ENCODE peak calls at places on chromosomes 2 and 18, in five cellular contexts. X is spleen, Y is GM23338, F is vagina, Q is breast epithelium. A is an unnamed sample.

GRCh38 chr2:6053711-6054393 is 361.7 kb downstream of the SOX11 start:
- DNase-seq in F (no peak), Q (no peak), X (no peak), Y (peak; percentile 24), A (no peak)

GRCh38 chr2:43220982-43221659 is 5.3 kb downstream of the ZFP36L2 start:
- DNase-seq in Q (no peak), F (peak; percentile 95), Y (peak; percentile 76), X (peak; percentile 89), A (peak; percentile 92)

GRCh38 chr2:201342923-201343322 is 14.2 kb downstream of the FLACC1 start:
- DNase-seq in X (no peak), Y (no peak), Q (no peak), F (no peak), A (no peak)

GRCh38 chr18:67385455-67385854 is 131.1 kb downstream of the DSEL start:
- DNase-seq in Q (no peak), F (no peak), X (no peak), Y (no peak), A (no peak)

GRCh38 chr2:240615830-240616547 is 9.3 kb upstream of the GPR35 start:
- DNase-seq in F (no peak), X (peak; percentile 69), Y (no peak), Q (no peak), A (peak; percentile 48)

GRCh38 chr2:231339318-231339717 is 56.2 kb upstream of the B3GNT7 start:
- DNase-seq in X (no peak), Q (no peak), F (no peak), Y (no peak), A (no peak)

GRCh38 chr2:68765739-68766377 is 31.2 kb downstream of the ARHGAP25 start:
- DNase-seq in X (no peak), Q (no peak), Y (peak; percentile 57), F (no peak), A (no peak)

GRCh38 chr2:168929031-168929430 is 27.9 kb downstream of the G6PC2 start:
- DNase-seq in Q (no peak), Y (no peak), F (no peak), X (no peak), A (no peak)

GRCh38 chr2:18551169-18551568 is 9.3 kb downstream of the RDH14 start:
- DNase-seq in F (no peak), X (no peak), Y (no peak), Q (no peak), A (no peak)

GRCh38 chr2:239978381-239978780 is 46.8 kb downstream of the NDUFA10 start:
- DNase-seq in F (no peak), Y (no peak), X (no peak), Q (no peak), A (no peak)

GRCh38 chr2:63049291-63050185 is 1.1 kb upstream of the OTX1 start:
- DNase-seq in F (no peak), X (no peak), Y (peak; percentile 78), Q (no peak), A (no peak)

GRCh38 chr2:43764086-43764710 is 9.6 kb upstream of the DYNC2LI1 start:
- DNase-seq in Y (no peak), Q (no peak), X (no peak), F (no peak), A (no peak)

GRCh38 chr2:201191132-201191875 is 8.4 kb downstream of the CASP10 start:
- DNase-seq in Q (no peak), X (no peak), Y (no peak), F (no peak), A (no peak)

GRCh38 chr2:186683341-186683740 is 10.5 kb upstream of the FAM171B start:
- DNase-seq in Q (no peak), X (no peak), F (no peak), Y (no peak), A (no peak)

GRCh38 chr2:236825989-236826510 is 256.4 kb downstream of the ACKR3 start:
- DNase-seq in Y (no peak), F (no peak), Q (no peak), X (no peak), A (no peak)

GRCh38 chr2:209609531-209609930 is 162.1 kb upstream of the UNC80 start:
- DNase-seq in X (no peak), Y (no peak), F (no peak), Q (no peak), A (no peak)

GRCh38 chr2:209610631-209611030 is 161.0 kb upstream of the UNC80 start:
- DNase-seq in F (no peak), X (no peak), Y (no peak), Q (no peak), A (no peak)

GRCh38 chr2:209619782-209620181 is 151.8 kb upstream of the UNC80 start:
- DNase-seq in Y (no peak), F (no peak), Q (no peak), X (no peak), A (no peak)

GRCh38 chr2:209613941-209614340 is 157.7 kb upstream of the UNC80 start:
- DNase-seq in F (no peak), X (no peak), Y (no peak), Q (no peak), A (no peak)

GRCh38 chr2:209614630-209615369 is 156.8 kb upstream of the UNC80 start:
- DNase-seq in X (no peak), Y (peak; percentile 52), Q (no peak), F (no peak), A (no peak)
- H3K4me1 ChIP-seq in X (no peaks in the 10 kb centered on the region), Y (peaks cover 19% of the 10 kb centered on the region), Q (no peaks in the 10 kb centered on the region), F (no peaks in the 10 kb centered on the region), A (no peaks in the 10 kb centered on the region)

DNA sequence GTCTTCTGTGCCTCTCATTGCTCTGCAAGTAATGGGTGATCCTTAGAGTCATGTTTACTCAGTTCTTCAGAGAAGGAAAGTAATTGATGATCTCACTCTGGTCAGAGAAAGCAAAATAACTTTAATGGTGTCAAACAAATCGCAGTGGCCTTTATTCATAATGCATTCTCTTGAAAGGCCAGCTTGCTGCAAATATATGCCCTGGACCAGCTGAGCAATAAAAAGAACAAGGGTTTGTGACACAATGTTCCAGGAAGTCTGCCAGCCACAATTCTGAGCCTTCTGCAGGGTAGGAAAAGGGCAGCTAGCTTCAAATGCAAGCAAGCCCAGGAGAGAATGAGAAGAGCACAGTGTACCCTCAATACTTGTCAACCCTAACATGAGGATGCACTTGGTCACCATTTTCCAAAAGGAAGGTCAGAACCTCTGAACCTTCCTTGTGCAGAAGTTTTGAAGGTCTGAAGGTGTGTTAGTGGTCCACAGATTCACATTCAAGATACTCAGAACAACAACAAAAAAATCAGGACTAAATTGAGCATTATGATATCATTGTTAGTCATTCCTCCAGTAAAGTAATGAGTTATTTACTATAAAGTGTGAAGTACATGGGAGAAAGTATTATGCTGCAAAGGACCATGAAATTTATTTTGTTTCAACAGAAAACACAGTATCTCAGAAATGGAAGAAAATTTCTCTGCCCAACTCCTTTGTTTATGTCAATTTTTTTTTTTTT is 355.6 kb downstream of the PAX3 start:
- DNase-seq in X (no peak), Y (no peak), Q (no peak), F (no peak), A (peak; percentile 94)
- TF ChIP-seq POLR2AphosphoS5 in X (peak; percentile 24), Y (no peak), Q (no peak), F (no peak), A (peak; percentile 77)

DNA sequence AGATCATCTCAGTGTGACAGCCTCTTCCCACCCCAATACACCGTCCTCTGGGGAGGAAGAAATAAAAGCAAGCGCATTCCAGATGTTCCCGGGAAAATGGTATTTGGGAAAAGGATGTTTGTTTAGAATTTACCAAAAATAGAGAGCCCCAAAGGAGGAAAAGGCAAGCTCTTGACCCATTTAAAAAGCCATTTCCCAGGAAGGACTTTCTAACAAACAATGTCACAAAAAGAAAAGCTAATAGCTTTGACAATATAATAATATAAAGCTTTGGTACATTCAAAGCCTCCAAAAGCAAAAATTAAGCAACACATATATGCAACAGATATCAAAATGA is 64.6 kb downstream of the HS1BP3 start:
- DNase-seq in Y (no peak), F (no peak), Q (no peak), X (no peak), A (peak; percentile 62)
- H3K4me1 ChIP-seq in Y (peaks cover 10% of the 10 kb centered on the region), F (peaks cover 32% of the 10 kb centered on the region), Q (no peaks in the 10 kb centered on the region), X (peaks cover 55% of the 10 kb centered on the region), A (peaks cover 22% of the 10 kb centered on the region)

DNA sequence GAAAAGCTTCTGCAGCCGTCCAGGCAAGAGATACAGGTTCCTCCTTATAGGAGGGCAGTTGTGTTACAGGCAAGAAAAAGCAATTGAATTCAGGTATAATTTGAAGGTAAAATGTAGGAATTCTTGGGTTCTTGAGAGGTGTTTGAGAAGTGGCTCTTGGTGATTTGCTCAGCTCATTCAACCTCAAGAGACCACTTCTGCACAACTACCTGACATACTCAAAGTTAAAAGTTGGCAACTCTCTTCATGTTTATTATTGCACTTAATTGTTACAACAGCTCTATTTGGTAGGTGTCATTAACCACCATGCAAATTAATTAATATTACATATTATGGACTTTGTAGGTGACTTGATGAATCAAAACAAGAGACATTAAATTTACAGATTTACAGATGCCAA is 753.2 kb downstream of the ADCYAP1 start:
- DNase-seq in X (no peak), F (no peak), Q (no peak), Y (no peak), A (no peak)
- TF ChIP-seq POLR2AphosphoS5 in X (no peak), F (no peak), Q (no peak), Y (no peak), A (no peak)

GRCh38 chr2:148201075-148202004 is 180.4 kb downstream of the MBD5 start:
- DNase-seq in X (no peak), F (no peak), Y (peak; percentile 89), Q (no peak), A (peak; percentile 87)
- H3K4me1 ChIP-seq in X (no peaks in the 10 kb centered on the region), F (no peaks in the 10 kb centered on the region), Y (peaks cover 6% of the 10 kb centered on the region), Q (no peaks in the 10 kb centered on the region), A (no peaks in the 10 kb centered on the region)

A was measured in sigmoid colon.